ENCODE peak calls at places on chromosome 9, in four cellular contexts. V, R, L and N are unnamed samples.

GRCh38 chr9:16505159-16505558 is 365.3 kb downstream of the BNC2 start:
- DNase-seq in V (no peak), R (no peak), L (peak; percentile 59), N (no peak)

GRCh38 chr9:89477811-89478583 is 19.9 kb downstream of the SEMA4D start:
- DNase-seq in V (peak; percentile 26), R (no peak), L (peak; percentile 80), N (no peak)

GRCh38 chr9:79210541-79211243 is 361.1 kb upstream of the TLE4 start:
- DNase-seq in V (no peak), R (no peak), L (no peak), N (no peak)

GRCh38 chr9:68759981-68760673 is 55.1 kb downstream of the PIP5K1B start:
- DNase-seq in V (no peak), R (no peak), L (no peak), N (no peak)

GRCh38 chr9:136268318-136268717 is 22.7 kb upstream of the QSOX2 start:
- DNase-seq in V (no peak), R (peak; percentile 17), L (no peak), N (peak; percentile 13)

GRCh38 chr9:83106272-83106671 is 43.3 kb upstream of the RASEF start:
- DNase-seq in V (no peak), R (no peak), L (no peak), N (no peak)

GRCh38 chr9:101625871-101626270 is 31.1 kb upstream of the PPP3R2 start:
- DNase-seq in V (no peak), R (no peak), L (no peak), N (no peak)

GRCh38 chr9:70480405-70480980 is 66.0 kb upstream of the KLF9 start:
- DNase-seq in V (peak; percentile 49), R (no peak), L (peak; percentile 99), N (peak; percentile 60)

GRCh38 chr9:89795555-89796195 is 190.9 kb downstream of the GADD45G start:
- DNase-seq in V (no peak), R (no peak), L (no peak), N (no peak)

GRCh38 chr9:3865373-3865772 is 339.6 kb upstream of the RFX3 start:
- DNase-seq in V (peak; percentile 65), R (no peak), L (peak; percentile 74), N (peak; percentile 26)

GRCh38 chr9:131012396-131012917 is 3.5 kb downstream of the LAMC3 start:
- DNase-seq in V (no peak), R (no peak), L (no peak), N (no peak)

GRCh38 chr9:125701351-125701750 is 5.7 kb downstream of the MAPKAP1 start:
- DNase-seq in V (peak; percentile 81), R (no peak), L (no peak), N (peak; percentile 85)

GRCh38 chr9:114053246-114054005 is 24.7 kb downstream of the AMBP start:
- DNase-seq in V (no peak), R (no peak), L (no peak), N (no peak)

GRCh38 chr9:119052339-119053030 is 316.8 kb downstream of the BRINP1 start:
- DNase-seq in V (peak; percentile 63), R (no peak), L (no peak), N (peak; percentile 82)

GRCh38 chr9:120710110-120710981 is 3.9 kb downstream of the MEGF9 start:
- DNase-seq in V (peak; percentile 73), R (peak; percentile 60), L (no peak), N (peak; percentile 79)

GRCh38 chr9:36828574-36829141 is 205.4 kb downstream of the PAX5 start:
- DNase-seq in V (no peak), R (no peak), L (no peak), N (no peak)

GRCh38 chr9:70053864-70054263 is 10.2 kb downstream of the MAMDC2 start:
- DNase-seq in V (peak; percentile 86), R (no peak), L (peak; percentile 43), N (peak; percentile 94)

DNA sequence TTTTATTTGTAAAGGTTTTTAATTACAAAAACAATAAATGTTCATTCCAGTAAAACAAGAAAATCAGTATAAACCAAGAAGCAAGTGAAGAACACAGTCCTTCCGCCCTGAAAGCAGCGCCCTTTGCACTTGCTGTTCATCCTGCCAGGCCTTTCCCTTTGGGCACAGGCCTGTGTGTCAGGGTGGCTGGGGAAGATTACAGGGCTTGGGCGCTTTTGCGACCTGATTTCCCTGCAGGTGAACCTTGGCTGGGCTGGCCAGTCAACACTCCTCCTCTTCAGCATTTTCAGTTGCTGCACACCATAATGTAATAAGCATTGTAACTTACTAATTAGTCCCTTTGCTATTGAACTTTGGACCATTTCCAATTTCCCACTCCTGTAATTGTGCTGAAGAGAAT is 38.6 kb upstream of the TDRD7 start:
- DNase-seq in V (no peak), R (no peak), L (no peak), N (no peak)
- TF ChIP-seq CTCF in V (no peak), R (no peak), L (no peak), N (no peak)

GRCh38 chr9:34125681-34126206 is 754 bp downstream of the DCAF12 start:
- DNase-seq in V (peak; percentile 50), R (no peak), L (peak; percentile 8), N (peak; percentile 27)
- TF ChIP-seq CTCF in V (no peak), R (peak; percentile 23), L (no peak), N (no peak)

DNA sequence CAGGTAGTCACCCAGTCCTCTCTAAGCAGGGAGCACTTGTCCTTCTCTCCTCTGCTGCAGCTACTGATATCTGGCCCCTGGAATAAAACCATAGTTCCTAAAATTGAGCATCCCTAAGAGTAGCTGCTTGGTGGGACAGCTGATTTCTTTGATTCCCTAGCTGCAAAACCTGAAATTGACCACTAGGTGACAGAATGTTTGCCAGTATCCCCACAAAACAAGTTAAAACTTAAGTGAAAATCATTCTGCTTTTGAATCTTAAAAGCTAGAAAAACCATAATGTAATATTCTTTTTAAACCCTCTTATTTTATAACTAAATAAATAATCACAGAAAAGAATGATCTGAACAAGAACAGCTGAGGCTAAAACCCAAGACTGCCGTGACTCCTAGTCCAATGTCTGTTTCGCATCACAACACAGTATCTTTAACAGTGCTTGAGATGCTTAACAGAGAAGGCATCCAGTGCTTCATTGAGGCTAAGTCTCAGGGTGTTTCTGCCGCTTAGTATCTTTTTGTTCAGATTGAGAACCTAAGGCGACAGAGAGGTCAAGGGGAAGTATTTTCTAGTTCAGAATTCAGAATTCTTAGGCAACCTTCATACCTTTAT is 24.4 kb upstream of the TAL2 start:
- DNase-seq in V (no peak), R (peak; percentile 13), L (no peak), N (no peak)
- TF ChIP-seq CTCF in V (peak; percentile 54), R (peak; percentile 86), L (peak; percentile 53), N (peak; percentile 38)

GRCh38 chr9:85742630-85742928 is 825 bp upstream of the AGTPBP1 start:
- DNase-seq in V (peak; percentile 57), R (no peak), L (peak; percentile 74), N (peak; percentile 66)

GRCh38 chr9:85743290-85744128 is 1.8 kb upstream of the AGTPBP1 start:
- DNase-seq in V (peak; percentile 90), R (no peak), L (peak; percentile 75), N (peak; percentile 75)

GRCh38 chr9:85740821-85741111 is 988 bp downstream of the AGTPBP1 start:
- DNase-seq in V (no peak), R (no peak), L (peak; percentile 33), N (peak; percentile 40)

GRCh38 chr9:85741112-85741874 is 461 bp downstream of the AGTPBP1 start:
- DNase-seq in V (peak; percentile 32), R (peak; percentile 65), L (peak; percentile 30), N (peak; percentile 45)

GRCh38 chr9:85741875-85742629 is at the start of gene AGTPBP1:
- DNase-seq in V (peak; percentile 92), R (peak; percentile 97), L (peak; percentile 93), N (peak; percentile 94)
- TF ChIP-seq CTCF in V (no peak), R (no peak), L (peak; percentile 5), N (no peak)

DNA sequence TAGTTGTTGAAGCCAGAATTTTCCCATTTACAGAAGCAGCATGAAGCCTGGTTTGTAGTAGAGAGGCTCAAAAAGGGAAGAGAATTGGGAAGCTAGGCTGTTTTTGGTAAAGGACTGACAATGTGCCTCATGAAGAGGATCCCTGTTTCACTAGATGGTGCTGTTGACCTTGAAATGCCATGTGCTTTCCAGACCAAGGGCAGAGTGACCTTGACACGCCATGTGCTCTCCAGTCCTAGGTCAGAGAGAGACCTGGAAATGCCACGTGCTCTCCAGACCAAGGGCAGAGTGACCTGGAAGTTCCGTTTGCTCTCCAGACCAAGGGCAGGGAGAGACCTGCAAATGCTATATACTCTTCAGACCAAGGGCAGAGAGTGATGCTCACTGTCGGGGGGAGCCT is 32.0 kb downstream of the UNC13B start:
- DNase-seq in V (no peak), R (peak; percentile 2), L (peak; percentile 11), N (no peak)
- TF ChIP-seq CTCF in V (no peak), R (peak; percentile 21), L (peak; percentile 13), N (no peak)

DNA sequence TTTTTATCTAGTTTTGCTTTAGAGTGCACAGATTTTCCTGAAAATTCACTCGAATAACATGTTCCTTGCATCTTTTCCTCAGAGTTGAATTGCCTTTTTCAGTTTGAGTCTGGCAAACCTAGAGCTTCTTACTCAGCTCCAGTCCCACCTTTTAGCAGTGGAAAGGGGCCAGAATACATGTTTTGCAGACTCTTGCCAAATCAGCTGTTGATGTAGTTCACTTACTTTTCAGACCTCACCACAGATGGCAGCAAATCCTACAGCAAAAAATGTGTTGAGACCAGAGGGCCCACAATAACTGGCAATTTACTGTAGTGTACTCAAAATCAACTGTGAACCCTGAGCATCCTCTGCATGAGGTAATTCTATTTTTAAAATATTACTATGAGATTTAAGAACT is 545.2 kb upstream of the ACO1 start:
- DNase-seq in V (no peak), R (no peak), L (peak; percentile 2), N (peak; percentile 47)
- TF ChIP-seq CTCF in V (no peak), R (no peak), L (no peak), N (peak; percentile 19)

GRCh38 chr9:13688990-13689600 is 409.6 kb upstream of the MPDZ start:
- DNase-seq in V (peak; percentile 8), R (no peak), L (peak; percentile 68), N (peak; percentile 31)
- TF ChIP-seq CTCF in V (peak; percentile 48), R (peak; percentile 49), L (peak; percentile 67), N (peak; percentile 33)

GRCh38 chr9:71490810-71491209 is 277.5 kb downstream of the CEMIP2 start:
- DNase-seq in V (peak; percentile 12), R (no peak), L (no peak), N (peak; percentile 33)
- TF ChIP-seq CTCF in V (peak; percentile 54), R (peak; percentile 60), L (peak; percentile 9), N (peak; percentile 50)

DNA sequence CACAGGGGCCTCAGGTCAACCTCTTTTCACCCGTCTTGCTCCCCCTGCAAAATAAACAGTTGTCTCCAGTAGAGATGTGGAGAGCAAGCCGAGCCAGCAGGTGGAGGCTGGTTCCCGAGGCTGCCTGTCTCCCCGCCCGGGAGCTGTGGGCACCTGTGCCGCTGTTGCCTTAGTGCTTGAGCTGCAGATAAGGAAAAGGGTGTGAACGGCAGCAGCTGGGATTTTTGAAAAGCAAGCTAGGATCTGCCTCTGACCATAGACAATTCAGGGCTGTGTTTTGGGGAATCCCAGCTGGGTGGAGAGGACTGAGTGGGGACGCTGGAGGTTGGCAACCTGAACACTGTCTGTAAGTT is 9.4 kb downstream of the WNK2 start:
- DNase-seq in V (peak; percentile 29), R (no peak), L (no peak), N (no peak)
- TF ChIP-seq CTCF in V (no peak), R (no peak), L (no peak), N (no peak)